ENCODE peak calls at places on chromosomes 3 and 15, in six cellular contexts. F, H, E, R, G and N are unnamed samples.

GRCh38 chr3:144770813-144771400 is 799.3 kb downstream of the DIPK2A start:
- DNase-seq in H (peak; percentile 29), R (no peak), E (peak; percentile 45), F (no peak), G (peak; percentile 24), N (peak; percentile 43)

GRCh38 chr3:107240183-107241091 is 136.8 kb upstream of the CCDC54 start:
- DNase-seq in F (peak; percentile 89), G (peak; percentile 47), H (peak; percentile 82), R (peak; percentile 85), E (peak; percentile 71), N (peak; percentile 88)

GRCh38 chr15:35665855-35666536 is 120.0 kb upstream of the DPH6 start:
- DNase-seq in F (no peak), H (no peak), R (no peak), G (no peak), E (no peak), N (no peak)

GRCh38 chr3:10941972-10942371 is 50.6 kb upstream of the SLC6A1 start:
- DNase-seq in G (no peak), E (peak; percentile 51), H (no peak), F (no peak), R (peak; percentile 8), N (no peak)

GRCh38 chr3:79954756-79955155 is 187.0 kb upstream of the ROBO1 start:
- DNase-seq in E (no peak), G (no peak), H (no peak), R (no peak), F (no peak), N (no peak)

GRCh38 chr3:117752984-117753717 is 1043.6 kb downstream of the TUSC7 start:
- DNase-seq in R (no peak), G (no peak), E (no peak), H (no peak), F (no peak), N (no peak)

GRCh38 chr15:37824717-37825382 is 109.6 kb upstream of the TMCO5A start:
- DNase-seq in G (peak; percentile 21), E (no peak), F (no peak), H (no peak), R (no peak), N (peak; percentile 54)

GRCh38 chr15:73712107-73712506 is 27.9 kb downstream of the CD276 start:
- DNase-seq in R (no peak), F (no peak), E (peak; percentile 46), H (no peak), G (no peak), N (no peak)

GRCh38 chr15:72117448-72117697 is 577 bp downstream of the MYO9A start:
- DNase-seq in H (peak; percentile 75), F (peak; percentile 79), R (peak; percentile 76), G (peak; percentile 40), E (peak; percentile 88), N (peak; percentile 85)

GRCh38 chr15:24877174-24877573 is 77.6 kb upstream of the SNRPN start:
- DNase-seq in R (no peak), G (no peak), F (no peak), H (no peak), E (peak; percentile 64), N (no peak)

GRCh38 chr3:12796171-12797123 is at the start of gene CAND2:
- DNase-seq in E (peak; percentile 75), F (peak; percentile 86), G (no peak), R (peak; percentile 73), H (no peak), N (peak; percentile 79)

GRCh38 chr15:69782809-69783208 is 314.9 kb downstream of the TLE3 start:
- DNase-seq in E (no peak), G (no peak), H (no peak), R (peak; percentile 81), F (no peak), N (peak; percentile 72)

GRCh38 chr3:146052791-146053310 is 108.1 kb downstream of the PLOD2 start:
- DNase-seq in E (peak; percentile 24), H (peak; percentile 56), G (no peak), R (no peak), F (no peak), N (peak; percentile 11)

GRCh38 chr3:9732080-9732752 is 681 bp downstream of the BRPF1 start:
- DNase-seq in G (no peak), F (no peak), H (peak; percentile 17), E (peak; percentile 44), R (peak; percentile 19), N (peak; percentile 42)

GRCh38 chr15:73051402-73051810 is 857 bp upstream of the NEO1 start:
- DNase-seq in G (no peak), F (peak; percentile 78), H (no peak), E (no peak), R (no peak), N (no peak)

GRCh38 chr3:130850044-130850797 is 43.7 kb upstream of the ATP2C1 start:
- DNase-seq in G (no peak), E (no peak), R (no peak), H (peak; percentile 97), F (peak; percentile 38), N (peak; percentile 18)

GRCh38 chr15:60605879-60606304 is 127.0 kb upstream of the ICE2 start:
- DNase-seq in G (no peak), H (no peak), R (no peak), F (peak; percentile 24), E (no peak), N (no peak)

GRCh38 chr15:93478922-93479321 is 389.9 kb upstream of the RGMA start:
- DNase-seq in H (no peak), R (no peak), E (peak; percentile 29), F (no peak), G (no peak), N (peak; percentile 47)

GRCh38 chr15:93477721-93478120 is 388.7 kb upstream of the RGMA start:
- DNase-seq in F (no peak), R (no peak), H (no peak), G (no peak), E (peak; percentile 13), N (no peak)

GRCh38 chr15:93474728-93475127 is 385.7 kb upstream of the RGMA start:
- DNase-seq in R (no peak), H (no peak), E (no peak), F (no peak), G (no peak), N (no peak)

GRCh38 chr15:93476491-93477176 is 387.6 kb upstream of the RGMA start:
- DNase-seq in H (no peak), R (no peak), G (no peak), F (no peak), E (no peak), N (no peak)

DNA sequence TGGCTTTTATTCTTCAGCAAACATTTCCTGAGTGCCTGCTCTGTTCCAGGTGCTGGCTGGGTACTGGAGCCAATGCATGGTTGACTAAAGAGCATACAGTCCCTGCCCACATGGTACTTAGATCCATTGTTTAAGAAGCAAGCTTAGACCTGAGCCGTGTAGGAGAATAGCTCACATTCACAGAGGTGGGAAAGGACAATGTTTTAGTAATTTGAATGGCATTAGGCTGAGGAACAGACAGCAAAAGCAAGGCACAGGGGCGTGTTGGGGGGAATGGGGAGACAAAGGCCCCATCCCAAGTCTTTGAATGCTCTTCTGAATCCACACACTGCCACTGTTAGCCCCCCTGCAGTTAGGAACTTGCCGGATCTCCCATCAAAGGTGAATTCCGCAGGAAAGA is 388.2 kb upstream of the RGMA start:
- DNase-seq in R (no peak), E (peak; percentile 91), G (no peak), H (no peak), F (no peak), N (no peak)
- TF ChIP-seq EZH2phosphoT487 in R (no peak), E (no peak), G (no peak), H (no peak), F (no peak), N (no peak)

GRCh38 chr3:57556459-57557087 is 499 bp downstream of the PDE12 start:
- DNase-seq in G (no peak), E (no peak), F (no peak), R (peak; percentile 60), H (peak; percentile 13), N (peak; percentile 50)

GRCh38 chr3:57555738-57556458 is at the start of gene PDE12:
- DNase-seq in E (peak; percentile 93), R (peak; percentile 95), F (peak; percentile 88), G (peak; percentile 90), H (peak; percentile 93), N (peak; percentile 92)

GRCh38 chr3:57557088-57557537 is 1.0 kb downstream of the PDE12 start:
- DNase-seq in H (peak; percentile 48), E (peak; percentile 52), R (peak; percentile 69), G (no peak), F (peak; percentile 47), N (peak; percentile 40)

GRCh38 chr3:57555316-57555715 is 758 bp upstream of the PDE12 start:
- DNase-seq in E (no peak), H (no peak), R (no peak), G (no peak), F (peak; percentile 45), N (no peak)

GRCh38 chr3:57559526-57559925 is 3.5 kb downstream of the PDE12 start:
- DNase-seq in F (no peak), G (no peak), R (no peak), E (no peak), H (no peak), N (no peak)
- H3K4me2 ChIP-seq in F (peak overlapping the region; percentile 77), G (no peak overlapping the region), R (peak overlapping the region; percentile 87), E (no peak overlapping the region), H (peak overlapping the region; percentile 3), N (peak overlapping the region; percentile 98)

GRCh38 chr3:43194069-43194468 is 88.2 kb upstream of the POMGNT2 start:
- DNase-seq in G (no peak), R (no peak), E (no peak), H (no peak), F (no peak), N (no peak)

GRCh38 chr3:43192028-43192427 is 86.1 kb upstream of the POMGNT2 start:
- DNase-seq in G (no peak), F (no peak), H (no peak), E (no peak), R (no peak), N (no peak)

GRCh38 chr3:43190682-43191081 is 84.8 kb upstream of the POMGNT2 start:
- DNase-seq in R (no peak), G (no peak), E (no peak), H (no peak), F (no peak), N (peak; percentile 17)

GRCh38 chr3:43191116-43191515 is 85.2 kb upstream of the POMGNT2 start:
- DNase-seq in F (no peak), R (no peak), H (no peak), E (no peak), G (no peak), N (no peak)

GRCh38 chr3:43194490-43195115 is 88.7 kb upstream of the POMGNT2 start:
- DNase-seq in R (no peak), H (no peak), E (no peak), F (no peak), G (no peak), N (peak; percentile 48)
- TF ChIP-seq EZH2phosphoT487 in R (no peak), H (no peak), E (no peak), F (no peak), G (no peak), N (no peak)

DNA sequence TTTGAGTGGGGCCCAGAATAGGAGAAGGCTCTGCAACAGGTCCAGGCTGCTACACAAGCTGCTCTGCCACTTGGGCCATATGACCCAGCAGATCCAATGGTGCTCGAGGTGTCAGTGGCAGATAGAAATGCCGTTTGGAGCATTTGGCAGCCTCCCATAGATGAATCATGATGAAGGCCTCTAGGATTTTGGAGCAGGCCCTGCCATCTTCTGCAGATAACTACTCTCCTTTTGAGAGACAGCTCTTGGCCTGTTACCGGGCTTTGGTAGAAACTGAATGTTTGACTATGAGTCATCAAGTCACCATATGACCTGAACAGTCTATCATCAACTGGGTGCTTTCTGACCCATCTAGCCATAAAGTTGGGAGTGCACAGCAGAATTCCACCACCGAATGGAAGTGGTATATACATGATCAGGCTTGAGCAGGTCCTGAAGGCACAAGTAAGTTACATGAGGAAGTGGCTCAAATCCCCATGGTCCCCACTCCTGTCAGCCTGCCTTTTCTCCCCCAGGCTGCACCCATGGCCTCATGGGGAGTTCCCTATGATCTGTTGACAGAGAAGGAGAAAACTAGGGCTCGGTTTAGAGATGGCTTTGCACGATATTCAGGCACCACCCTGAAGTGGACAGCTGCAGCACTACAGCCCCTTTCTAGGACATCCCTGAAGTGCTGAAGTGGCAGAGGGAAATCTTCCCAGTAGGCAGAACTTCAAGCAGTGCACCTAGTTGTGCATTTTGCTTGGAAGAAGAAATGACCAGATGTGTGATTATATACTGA is 971.4 kb downstream of the MCTP2 start:
- DNase-seq in F (no peak), G (no peak), H (no peak), R (no peak), E (no peak), N (no peak)
- H3K4me2 ChIP-seq in F (no peak overlapping the region), G (no peak overlapping the region), H (no peak overlapping the region), R (no peak overlapping the region), E (no peak overlapping the region), N (no peak overlapping the region)